ENCODE peak calls at places on chromosomes 13 and 19, in ten cellular contexts. X is HEK293T; N is NCI-H2081; J is COLO829; F is GM03348; O is activated naive CD8-positive, alpha-beta T cell treated with anti-CD3 and anti-CD28 coated beads, Interleukin-2, amount 50 U/mL, for 24 hours; P is cerebellar nuclear complex; S is kidney; T is iPS-NIHi11; B is LoVo. Y is an unnamed sample.

GRCh38 chr19:8355631-8356402 is 8.1 kb upstream of the ANGPTL4 start:
- DNase-seq in X (no peak), N (no peak), J (peak; percentile 45), F (peak; percentile 84), O (no peak), P (no peak), S (peak; percentile 82), T (no peak), B (peak; percentile 27), Y (no peak)

GRCh38 chr19:35476149-35476548 is 14.1 kb downstream of the KRTDAP start:
- DNase-seq in X (no peak), N (no peak), J (no peak), F (no peak), O (no peak), P (no peak), S (no peak), T (peak; percentile 65), B (no peak), Y (no peak)

GRCh38 chr13:60583911-60584753 is 187.1 kb downstream of the TDRD3 start:
- DNase-seq in X (no peak), N (no peak), J (no peak), F (peak; percentile 75), O (no peak), P (no peak), S (no peak), T (peak; percentile 27), B (no peak), Y (no peak)

GRCh38 chr19:38634757-38635482 is 12.5 kb upstream of the ACTN4 start:
- DNase-seq in X (peak; percentile 78), N (peak; percentile 52), J (peak; percentile 66), F (peak; percentile 88), O (peak; percentile 80), P (no peak), S (peak; percentile 85), T (peak; percentile 84), B (peak; percentile 68), Y (peak; percentile 81)

GRCh38 chr13:31722684-31723083 is 16.6 kb upstream of the RXFP2 start:
- DNase-seq in X (no peak), N (peak; percentile 69), J (no peak), F (no peak), O (no peak), P (no peak), S (no peak), T (no peak), B (peak; percentile 8), Y (peak; percentile 73)

GRCh38 chr19:3505598-3506383 is at the start of gene FZR1:
- DNase-seq in X (peak; percentile 99), N (peak; percentile 99), J (peak; percentile 99), F (peak; percentile 100), O (peak; percentile 100), P (peak; percentile 91), S (peak; percentile 100), T (peak; percentile 97), B (peak; percentile 97), Y (peak; percentile 99)

GRCh38 chr13:46516624-46517318 is 36.2 kb upstream of the LRCH1 start:
- DNase-seq in X (peak; percentile 12), N (peak; percentile 8), J (no peak), F (peak; percentile 11), O (no peak), P (no peak), S (no peak), T (peak; percentile 29), B (no peak), Y (peak; percentile 27)

GRCh38 chr19:30312582-30313352 is 59.4 kb upstream of the ZNF536 start:
- DNase-seq in X (peak; percentile 14), N (no peak), J (no peak), F (no peak), O (no peak), P (no peak), S (no peak), T (peak; percentile 61), B (no peak), Y (no peak)

GRCh38 chr13:40317980-40318327 is 348.5 kb downstream of the FOXO1 start:
- DNase-seq in X (no peak), N (no peak), J (no peak), F (no peak), O (no peak), P (no peak), S (no peak), T (no peak), B (no peak), Y (no peak)

GRCh38 chr19:35417278-35417677 is 30.8 kb upstream of the FFAR2 start:
- DNase-seq in X (no peak), N (no peak), J (no peak), F (no peak), O (no peak), P (no peak), S (no peak), T (no peak), B (no peak), Y (no peak)

GRCh38 chr19:49499030-49499670 is 2.9 kb downstream of the RPS11 start:
- DNase-seq in X (no peak), N (no peak), J (no peak), F (no peak), O (peak; percentile 45), P (no peak), S (no peak), T (no peak), B (no peak), Y (no peak)

GRCh38 chr13:113538689-113539058 is 45.9 kb upstream of the TFDP1 start:
- DNase-seq in X (no peak), N (no peak), J (no peak), F (no peak), O (no peak), P (no peak), S (peak; percentile 53), T (no peak), B (no peak), Y (no peak)

GRCh38 chr19:11494634-11495285 is 10.9 kb downstream of the ZNF653 start:
- DNase-seq in X (no peak), N (no peak), J (no peak), F (no peak), O (no peak), P (no peak), S (no peak), T (no peak), B (no peak), Y (no peak)

GRCh38 chr19:55461974-55462628 is 659 bp upstream of the ISOC2 start:
- DNase-seq in X (no peak), N (peak; percentile 30), J (no peak), F (peak; percentile 58), O (no peak), P (no peak), S (no peak), T (no peak), B (peak; percentile 42), Y (peak; percentile 26)

GRCh38 chr13:49308977-49309408 is 61.3 kb downstream of the CDADC1 start:
- DNase-seq in X (no peak), N (no peak), J (no peak), F (no peak), O (no peak), P (no peak), S (peak; percentile 75), T (no peak), B (no peak), Y (no peak)

GRCh38 chr13:103199380-103200088 is 133.3 kb upstream of the SLC10A2 start:
- DNase-seq in X (no peak), N (no peak), J (no peak), F (no peak), O (no peak), P (no peak), S (no peak), T (no peak), B (no peak), Y (no peak)

GRCh38 chr13:99481357-99481756 is 19.9 kb upstream of the TM9SF2 start:
- DNase-seq in X (no peak), N (no peak), J (no peak), F (no peak), O (no peak), P (no peak), S (no peak), T (no peak), B (no peak), Y (no peak)

GRCh38 chr19:4567584-4568071 is 8.1 kb upstream of the SEMA6B start:
- DNase-seq in X (peak; percentile 79), N (no peak), J (no peak), F (peak; percentile 69), O (peak; percentile 76), P (no peak), S (peak; percentile 83), T (peak; percentile 83), B (no peak), Y (peak; percentile 28)

GRCh38 chr19:916645-917322 is 349 bp upstream of the KISS1R start:
- DNase-seq in X (no peak), N (peak; percentile 23), J (no peak), F (no peak), O (no peak), P (no peak), S (no peak), T (peak; percentile 59), B (no peak), Y (peak; percentile 24)

GRCh38 chr13:72953391-72953960 is 105.3 kb upstream of the KLF5 start:
- DNase-seq in X (no peak), N (peak; percentile 1), J (no peak), F (no peak), O (no peak), P (no peak), S (peak; percentile 74), T (no peak), B (no peak), Y (peak; percentile 58)

GRCh38 chr19:29817316-29817715 is 5.5 kb downstream of the CCNE1 start:
- DNase-seq in X (no peak), N (no peak), J (no peak), F (no peak), O (no peak), P (no peak), S (no peak), T (no peak), B (no peak), Y (no peak)

GRCh38 chr13:58542530-58542929 is 911.0 kb downstream of the PCDH17 start:
- DNase-seq in X (no peak), N (no peak), J (no peak), F (no peak), O (no peak), P (no peak), S (no peak), T (no peak), B (no peak), Y (no peak)

GRCh38 chr13:97194473-97194872 is 27.7 kb upstream of the MBNL2 start:
- DNase-seq in X (no peak), N (no peak), J (peak; percentile 87), F (no peak), O (no peak), P (no peak), S (no peak), T (no peak), B (peak; percentile 37), Y (no peak)

GRCh38 chr19:11247391-11247790 is 8.0 kb downstream of the ANGPTL8 start:
- DNase-seq in X (no peak), N (no peak), J (no peak), F (peak; percentile 37), O (no peak), P (no peak), S (peak; percentile 90), T (no peak), B (no peak), Y (no peak)

GRCh38 chr13:110528911-110529310 is 32.6 kb downstream of the RAB20 start:
- DNase-seq in X (no peak), N (no peak), J (peak; percentile 67), F (no peak), O (no peak), P (no peak), S (no peak), T (no peak), B (no peak), Y (no peak)

GRCh38 chr13:114230117-114230516 is 4.6 kb upstream of the CDC16 start:
- DNase-seq in X (no peak), N (no peak), J (no peak), F (no peak), O (no peak), P (no peak), S (no peak), T (peak; percentile 67), B (no peak), Y (no peak)

GRCh38 chr13:20397896-20398295 is 127.8 kb downstream of the CRYL1 start:
- DNase-seq in X (no peak), N (no peak), J (no peak), F (no peak), O (no peak), P (no peak), S (no peak), T (no peak), B (no peak), Y (no peak)

GRCh38 chr19:52170863-52171320 is 529 bp downstream of the ZNF836 start:
- DNase-seq in X (no peak), N (no peak), J (no peak), F (peak; percentile 27), O (peak; percentile 14), P (no peak), S (peak; percentile 80), T (peak; percentile 41), B (no peak), Y (no peak)

Y was measured in NCI-H345.